ENCODE peak calls at places on chromosomes 16 and 17, in nine cellular contexts. K, Q, Z, M, R, I, D, B and O are unnamed samples. For H3K4me1, the result is how much of the 10 kb centered on the place peaks cover.

GRCh38 chr17:10620823-10621222 is 36.3 kb downstream of the MYH3 start:
- DNase-seq in K (no peak), Q (no peak), Z (no peak), M (no peak), R (peak), I (no peak), D (no peak), B (no peak), O (no peak)

GRCh38 chr16:58028541-58029070 is 3.1 kb downstream of the MMP15 start:
- DNase-seq in K (no peak), Q (no peak), Z (no peak), M (no peak), R (no peak), I (no peak), D (no peak), B (no peak), O (peak)

GRCh38 chr17:34725008-34725407 is 145.6 kb downstream of the TMEM132E start:
- DNase-seq in K (no peak), Q (no peak), Z (no peak), M (no peak), R (no peak), I (no peak), D (no peak), B (no peak), O (no peak)

GRCh38 chr17:44220211-44221071 is 966 bp upstream of the UBTF start:
- DNase-seq in K (peak), Q (peak), Z (no peak), M (no peak), R (peak), I (peak), D (peak), B (peak), O (peak)

GRCh38 chr17:63697341-63698286 is 2.3 kb downstream of the LIMD2 start:
- DNase-seq in K (peak), Q (no peak), Z (no peak), M (no peak), R (peak), I (peak), D (peak), B (peak), O (peak)

GRCh38 chr17:57285681-57286080 is 29.4 kb downstream of the MSI2 start:
- DNase-seq in K (no peak), Q (no peak), Z (no peak), M (no peak), R (no peak), I (no peak), D (no peak), B (no peak), O (no peak)

GRCh38 chr16:64278196-64278595 is 843.7 kb downstream of the CDH11 start:
- DNase-seq in K (no peak), Q (no peak), Z (no peak), M (no peak), R (no peak), I (no peak), D (no peak), B (no peak), O (no peak)

GRCh38 chr17:71032746-71033273 is 863.5 kb downstream of the KCNJ2 start:
- DNase-seq in K (peak), Q (peak), Z (no peak), M (no peak), R (no peak), I (no peak), D (no peak), B (no peak), O (no peak)

GRCh38 chr17:80822700-80823410 is 168.8 kb upstream of the CHMP6 start:
- DNase-seq in K (no peak), Q (no peak), Z (peak), M (no peak), R (peak), I (no peak), D (no peak), B (no peak), O (peak)

GRCh38 chr17:20266806-20267458 is 200.4 kb downstream of the LGALS9B start:
- DNase-seq in K (no peak), Q (no peak), Z (peak), M (no peak), R (peak), I (no peak), D (peak), B (no peak), O (no peak)

DNA sequence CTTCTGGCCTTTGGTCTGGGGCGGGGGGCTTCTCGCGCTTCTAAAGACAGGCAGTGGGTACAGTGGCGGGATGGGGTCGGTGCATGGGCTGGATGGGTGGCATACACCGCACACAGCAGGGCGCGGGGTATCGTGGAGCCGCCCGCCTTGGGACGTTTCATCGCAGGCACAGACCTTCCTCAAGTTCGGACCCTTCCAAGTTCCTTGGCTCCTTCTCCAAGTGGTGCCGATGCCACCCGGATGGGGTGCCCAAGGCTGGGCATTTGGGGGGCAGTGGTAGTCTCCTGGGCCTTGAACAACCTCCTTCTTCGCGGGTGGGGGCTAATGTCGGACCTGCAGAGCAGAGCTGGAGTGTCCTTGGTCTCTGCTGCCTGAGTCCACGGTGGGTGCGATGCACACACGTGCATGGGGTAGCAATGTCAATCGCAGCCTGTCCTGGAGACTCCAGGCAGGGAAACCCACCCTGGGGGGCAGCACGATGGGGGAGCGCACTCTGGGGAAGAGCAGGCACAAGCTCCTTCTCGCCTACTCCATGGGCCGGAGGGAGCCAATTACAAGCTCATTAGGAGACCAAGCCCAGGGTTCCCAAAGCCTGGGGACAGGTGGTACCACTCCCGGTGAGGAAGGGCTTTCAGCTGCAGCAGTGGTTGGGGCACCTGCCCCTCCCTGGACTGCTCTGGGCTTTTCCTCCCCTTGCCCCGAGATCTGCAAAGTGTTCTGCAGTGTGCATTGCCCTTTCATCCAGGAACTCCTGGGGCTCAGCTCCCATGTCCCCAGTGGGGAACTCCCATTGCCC is 721 bp upstream of the MTSS2 start:
- DNase-seq in K (no peak), Q (no peak), Z (no peak), M (no peak), R (no peak), I (no peak), D (no peak), B (peak), O (no peak)
- H3K4me1 ChIP-seq in K (under half), Q (under half), Z (half or more), M (half or more), R (half or more), I (half or more), D (under half), B (under half), O (half or more)

GRCh38 chr16:53061256-53061655 is 6.5 kb downstream of the CHD9 start:
- DNase-seq in K (no peak), Q (no peak), Z (no peak), M (no peak), R (no peak), I (no peak), D (no peak), B (no peak), O (no peak)

GRCh38 chr16:53065436-53066165 is 10.8 kb downstream of the CHD9 start:
- DNase-seq in K (no peak), Q (no peak), Z (no peak), M (no peak), R (no peak), I (peak), D (peak), B (no peak), O (no peak)

GRCh38 chr16:53067675-53068074 is 12.9 kb downstream of the CHD9 start:
- DNase-seq in K (no peak), Q (no peak), Z (no peak), M (no peak), R (no peak), I (no peak), D (no peak), B (no peak), O (no peak)

GRCh38 chr16:53061701-53062159 is 6.9 kb downstream of the CHD9 start:
- DNase-seq in K (no peak), Q (no peak), Z (no peak), M (no peak), R (no peak), I (peak), D (no peak), B (peak), O (no peak)

GRCh38 chr16:53064179-53064578 is 9.4 kb downstream of the CHD9 start:
- DNase-seq in K (no peak), Q (no peak), Z (no peak), M (no peak), R (no peak), I (no peak), D (no peak), B (no peak), O (no peak)
- H3K27ac ChIP-seq in K (no peak), Q (no peak), Z (no peak), M (no peak), R (no peak), I (peak), D (no peak), B (no peak), O (no peak)

DNA sequence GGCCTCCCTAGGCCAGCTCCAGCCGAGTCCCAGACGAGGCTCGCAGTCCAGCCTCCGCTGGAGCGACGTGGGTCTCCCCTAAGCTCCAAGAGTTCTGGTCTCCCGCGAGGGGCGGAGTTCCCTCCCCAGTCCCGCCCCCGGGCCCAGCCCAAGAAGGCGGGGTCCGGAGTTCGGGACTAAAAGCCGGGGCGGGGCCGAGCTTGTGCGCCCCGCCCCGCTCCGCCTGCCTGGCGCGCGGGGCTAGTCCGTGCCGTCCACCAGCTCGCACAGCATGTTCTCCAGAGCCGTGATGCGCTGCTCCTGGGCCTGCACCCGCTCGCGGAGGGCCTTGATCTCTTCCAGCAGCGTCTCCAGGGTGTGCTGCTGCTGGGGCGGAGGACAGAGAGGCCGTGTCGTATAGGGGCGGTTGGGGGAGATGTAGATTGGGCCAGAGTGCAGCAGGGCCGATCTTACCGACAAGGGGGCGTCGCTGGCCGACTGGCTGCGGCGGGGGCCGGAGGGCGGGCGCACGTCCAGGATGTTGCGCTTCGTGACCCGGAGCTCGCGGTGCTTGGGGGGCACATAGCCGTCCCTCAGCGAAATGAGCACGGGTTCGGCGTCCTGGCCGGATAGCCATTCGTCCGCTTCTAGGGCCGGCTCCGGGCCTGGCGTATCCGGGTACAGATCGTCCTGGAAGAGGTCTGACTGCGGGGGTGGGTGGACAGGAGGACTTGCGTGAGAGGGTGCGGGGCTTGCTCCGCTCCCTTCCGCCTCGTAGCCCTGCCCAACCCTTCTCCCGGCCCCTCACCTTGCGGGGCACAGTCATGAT is 7.0 kb downstream of the CORO6 start:
- DNase-seq in K (peak), Q (peak), Z (peak), M (peak), R (peak), I (peak), D (peak), B (peak), O (peak)
- H3K4me1 ChIP-seq in K (under half), Q (under half), Z (under half), M (half or more), R (under half), I (half or more), D (under half), B (under half), O (under half)

GRCh38 chr17:1179635-1180433 is at the start of gene ABR:
- DNase-seq in K (peak), Q (peak), Z (peak), M (no peak), R (peak), I (peak), D (peak), B (peak), O (no peak)
- H3K27ac ChIP-seq in K (no peak), Q (no peak), Z (peak), M (peak), R (no peak), I (no peak), D (no peak), B (no peak), O (no peak)

GRCh38 chr17:14070344-14071007 is 1.2 kb downstream of the COX10 start:
- DNase-seq in K (no peak), Q (no peak), Z (no peak), M (no peak), R (peak), I (no peak), D (no peak), B (no peak), O (no peak)

GRCh38 chr17:14067347-14067746 is 2.0 kb upstream of the COX10 start:
- DNase-seq in K (no peak), Q (no peak), Z (no peak), M (no peak), R (no peak), I (no peak), D (no peak), B (no peak), O (no peak)

GRCh38 chr17:14069251-14069981 is at the start of gene COX10:
- DNase-seq in K (peak), Q (peak), Z (peak), M (peak), R (peak), I (peak), D (peak), B (peak), O (peak)

GRCh38 chr17:14068542-14069250 is 608 bp upstream of the COX10 start:
- DNase-seq in K (no peak), Q (no peak), Z (no peak), M (no peak), R (no peak), I (no peak), D (no peak), B (no peak), O (no peak)
- H3K4me1 ChIP-seq in K (under half), Q (under half), Z (under half), M (under half), R (under half), I (under half), D (under half), B (under half), O (under half)

GRCh38 chr17:32288600-32288999 is 23.0 kb downstream of the RHBDL3 start:
- DNase-seq in K (no peak), Q (no peak), Z (no peak), M (no peak), R (no peak), I (no peak), D (no peak), B (no peak), O (no peak)
- H3K27ac ChIP-seq in K (no peak), Q (no peak), Z (no peak), M (no peak), R (no peak), I (no peak), D (no peak), B (no peak), O (no peak)

DNA sequence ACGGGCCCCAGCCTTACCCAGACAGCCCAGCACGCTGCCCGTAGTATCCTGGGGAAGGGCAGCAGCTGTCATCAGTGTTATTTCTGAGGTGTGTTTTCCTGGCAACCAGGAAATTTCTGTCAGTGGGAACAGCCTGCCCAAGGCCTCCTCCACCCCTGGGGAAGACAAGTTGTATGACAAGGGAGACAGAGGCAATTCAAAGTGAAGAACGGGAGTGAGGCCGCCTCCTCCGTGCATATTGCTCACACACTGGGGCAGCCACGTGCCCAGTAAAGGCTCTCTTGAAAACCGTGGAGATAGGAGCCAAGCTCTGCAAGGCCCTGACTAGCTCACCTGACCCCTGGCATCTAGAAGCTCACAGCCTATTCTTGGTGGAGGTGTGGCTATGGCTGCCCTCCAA is 57.6 kb downstream of the RAI1 start:
- DNase-seq in K (no peak), Q (no peak), Z (no peak), M (no peak), R (peak), I (no peak), D (no peak), B (no peak), O (no peak)
- H3K4me1 ChIP-seq in K (under half), Q (under half), Z (under half), M (half or more), R (half or more), I (half or more), D (under half), B (under half), O (under half)

GRCh38 chr16:67922221-67922620 is 9.4 kb downstream of the CTRL start:
- DNase-seq in K (no peak), Q (no peak), Z (no peak), M (no peak), R (no peak), I (no peak), D (no peak), B (no peak), O (no peak)
- H3K27ac ChIP-seq in K (no peak), Q (no peak), Z (no peak), M (no peak), R (no peak), I (peak), D (no peak), B (no peak), O (no peak)

GRCh38 chr16:85203462-85203813 is 91.2 kb upstream of the CIBAR2 start:
- DNase-seq in K (no peak), Q (no peak), Z (no peak), M (no peak), R (no peak), I (no peak), D (no peak), B (no peak), O (no peak)
- H3K4me1 ChIP-seq in K (under half), Q (under half), Z (under half), M (half or more), R (half or more), I (half or more), D (half or more), B (under half), O (under half)

GRCh38 chr16:53882310-53882709 is 178.4 kb downstream of the FTO start:
- DNase-seq in K (no peak), Q (no peak), Z (no peak), M (no peak), R (no peak), I (no peak), D (no peak), B (no peak), O (no peak)
- H3K27ac ChIP-seq in K (no peak), Q (no peak), Z (no peak), M (no peak), R (peak), I (no peak), D (no peak), B (no peak), O (no peak)